ENCODE peak calls at places on chromosomes 13 and 19, in nine cellular contexts. P, U, N, D, B, G, C, H and Z are unnamed samples.

GRCh38 chr13:34361528-34361927 is 543.6 kb downstream of the RFC3 start:
- DNase-seq in P (no peak), U (no peak), N (no peak), D (no peak), B (no peak), G (no peak), C (no peak), H (no peak), Z (no peak)

GRCh38 chr19:11382898-11383705 is 1.0 kb downstream of the EPOR start:
- DNase-seq in P (peak; percentile 72), U (peak; percentile 63), N (peak; percentile 79), D (no peak), B (peak; percentile 39), G (no peak), C (no peak), H (no peak), Z (no peak)

GRCh38 chr13:63501702-63502101 is 2086.1 kb upstream of the PCDH20 start:
- DNase-seq in P (no peak), U (no peak), N (no peak), D (no peak), B (no peak), G (no peak), C (no peak), H (no peak), Z (no peak)

GRCh38 chr19:3224346-3225325 is at the start of gene CELF5:
- DNase-seq in P (no peak), U (peak; percentile 55), N (no peak), D (no peak), B (peak; percentile 79), G (no peak), C (no peak), H (no peak), Z (no peak)

GRCh38 chr19:18271433-18271841 is 2.8 kb downstream of the IQCN start:
- DNase-seq in P (no peak), U (no peak), N (no peak), D (no peak), B (no peak), G (no peak), C (no peak), H (no peak), Z (no peak)

GRCh38 chr19:38268539-38268938 is 4.2 kb downstream of the SPINT2 start:
- DNase-seq in P (no peak), U (no peak), N (peak; percentile 68), D (no peak), B (no peak), G (no peak), C (no peak), H (no peak), Z (no peak)

GRCh38 chr13:37202264-37202663 is 96.8 kb upstream of the CSNK1A1L start:
- DNase-seq in P (no peak), U (no peak), N (no peak), D (no peak), B (no peak), G (no peak), C (no peak), H (no peak), Z (no peak)

GRCh38 chr13:93225610-93226009 is 997 bp upstream of the GPC6 start:
- DNase-seq in P (no peak), U (no peak), N (no peak), D (no peak), B (no peak), G (no peak), C (no peak), H (no peak), Z (no peak)

GRCh38 chr13:47136659-47136975 is 239.8 kb upstream of the HTR2A start:
- DNase-seq in P (no peak), U (no peak), N (no peak), D (no peak), B (no peak), G (no peak), C (no peak), H (no peak), Z (no peak)

GRCh38 chr19:18878858-18879578 is 16.9 kb downstream of the CERS1 start:
- DNase-seq in P (no peak), U (no peak), N (no peak), D (no peak), B (no peak), G (no peak), C (peak; percentile 72), H (no peak), Z (no peak)

DNA sequence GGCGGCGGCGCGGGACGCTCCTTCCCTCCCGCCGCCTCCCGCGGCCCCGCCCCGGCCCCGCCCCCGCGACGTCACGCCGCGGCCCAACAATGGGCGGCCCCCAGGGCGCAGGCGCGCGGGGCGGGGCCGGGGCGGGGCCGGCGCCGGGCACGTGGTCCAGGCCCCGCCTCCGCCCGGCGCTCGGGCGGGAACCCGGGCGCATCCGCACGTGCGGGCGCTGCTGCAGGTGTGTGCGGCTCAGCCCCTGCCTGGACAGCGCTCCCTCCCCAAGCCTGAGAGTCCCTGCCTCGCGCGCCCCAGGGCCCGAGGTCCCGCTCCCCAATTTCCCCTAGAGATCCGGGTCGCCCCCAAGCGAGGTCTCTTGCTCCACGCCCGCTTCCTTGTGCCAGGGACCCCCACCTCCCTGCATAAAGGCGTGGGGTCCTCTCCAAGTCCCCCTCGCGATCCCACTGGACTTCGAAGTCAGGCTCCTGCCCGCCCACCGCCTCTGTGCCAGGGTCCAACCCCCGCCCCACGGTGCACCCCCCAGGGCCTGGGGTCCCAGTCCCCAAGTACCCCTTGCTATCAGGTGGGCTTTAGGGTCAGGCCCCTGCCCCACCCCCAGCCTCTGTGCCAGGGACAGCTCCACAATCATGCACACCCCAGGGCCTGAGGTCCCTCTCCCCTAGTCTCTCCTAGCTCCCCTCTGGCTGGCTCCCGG is at the start of gene MEX3D:
- DNase-seq in P (peak; percentile 83), U (peak; percentile 81), N (peak; percentile 67), D (peak; percentile 34), B (peak; percentile 99), G (peak; percentile 59), C (no peak), H (peak; percentile 71), Z (no peak)
- TF ChIP-seq POLR2A in P (no peak), U (no peak), N (peak; percentile 21), D (no peak), B (no peak), G (peak; percentile 21), C (no peak), H (no peak), Z (no peak)

GRCh38 chr19:47343194-47343802 is 5.8 kb upstream of the DHX34 start:
- DNase-seq in P (no peak), U (no peak), N (no peak), D (no peak), B (no peak), G (no peak), C (no peak), H (no peak), Z (no peak)

GRCh38 chr19:47341734-47342133 is 7.4 kb upstream of the DHX34 start:
- DNase-seq in P (no peak), U (no peak), N (no peak), D (no peak), B (no peak), G (no peak), C (no peak), H (no peak), Z (no peak)

GRCh38 chr19:47339196-47339880 is 7.4 kb downstream of the C5AR2 start:
- DNase-seq in P (no peak), U (no peak), N (no peak), D (no peak), B (no peak), G (no peak), C (no peak), H (no peak), Z (no peak)

GRCh38 chr19:47344425-47344824 is 4.7 kb upstream of the DHX34 start:
- DNase-seq in P (no peak), U (no peak), N (no peak), D (no peak), B (no peak), G (no peak), C (no peak), H (no peak), Z (no peak)

GRCh38 chr19:47340477-47341208 is 8.5 kb upstream of the DHX34 start:
- DNase-seq in P (no peak), U (no peak), N (no peak), D (no peak), B (no peak), G (no peak), C (no peak), H (no peak), Z (no peak)
- TF ChIP-seq POLR2A in P (no peak), U (no peak), N (no peak), D (no peak), B (no peak), G (no peak), C (no peak), H (no peak), Z (no peak)

GRCh38 chr13:23811366-23812027 is 77.7 kb downstream of the MIPEP start:
- DNase-seq in P (no peak), U (no peak), N (no peak), D (no peak), B (no peak), G (no peak), C (no peak), H (no peak), Z (no peak)
- TF ChIP-seq POLR2A in P (no peak), U (no peak), N (no peak), D (no peak), B (no peak), G (no peak), C (no peak), H (no peak), Z (no peak)

GRCh38 chr13:80341771-80342271 is 895 bp upstream of the SPRY2 start:
- DNase-seq in P (peak; percentile 62), U (peak; percentile 49), N (peak; percentile 54), D (no peak), B (no peak), G (no peak), C (no peak), H (no peak), Z (no peak)

GRCh38 chr13:80342541-80343371 is 1.8 kb upstream of the SPRY2 start:
- DNase-seq in P (peak; percentile 91), U (peak; percentile 84), N (peak; percentile 72), D (peak; percentile 75), B (no peak), G (peak; percentile 77), C (peak; percentile 90), H (peak; percentile 82), Z (no peak)

GRCh38 chr13:80339841-80340642 is 884 bp downstream of the SPRY2 start:
- DNase-seq in P (peak; percentile 81), U (peak; percentile 46), N (peak; percentile 29), D (peak; percentile 41), B (no peak), G (no peak), C (peak; percentile 82), H (no peak), Z (no peak)

GRCh38 chr13:80340643-80341097 is 256 bp downstream of the SPRY2 start:
- DNase-seq in P (no peak), U (no peak), N (peak; percentile 51), D (no peak), B (no peak), G (no peak), C (no peak), H (no peak), Z (peak; percentile 14)

DNA sequence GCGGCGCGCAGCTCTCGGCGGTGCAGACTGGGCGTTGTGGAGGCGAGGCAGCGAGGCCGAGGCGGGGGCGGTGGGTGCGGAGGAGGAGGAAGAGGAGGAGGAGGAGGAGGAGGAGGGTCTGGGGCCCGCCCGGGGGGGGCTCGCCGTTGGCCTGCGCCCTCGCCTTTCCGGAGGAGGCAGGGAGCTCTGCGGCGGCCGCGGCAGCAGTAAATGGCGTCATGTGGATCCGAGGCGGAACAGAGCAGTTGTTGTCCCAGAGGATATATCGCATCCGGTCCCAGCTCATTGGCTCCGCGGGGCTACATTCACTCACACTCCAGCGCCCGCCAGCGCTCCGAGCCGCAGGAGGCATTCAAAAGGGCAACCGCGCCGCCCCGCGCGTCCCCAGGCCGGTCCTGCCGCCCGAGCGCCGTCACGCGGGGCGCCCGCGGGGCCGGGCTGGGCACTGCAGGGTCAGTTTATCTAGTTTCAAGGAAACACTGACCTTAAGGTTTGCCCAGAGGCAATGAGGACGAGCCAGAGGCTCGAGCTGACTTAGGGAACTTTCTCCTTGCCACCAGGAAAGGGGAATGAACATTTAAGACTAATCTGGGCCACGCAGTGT is at the start of gene SPRY2:
- DNase-seq in P (peak; percentile 96), U (peak; percentile 95), N (peak; percentile 92), D (peak; percentile 94), B (no peak), G (peak; percentile 93), C (peak; percentile 97), H (peak; percentile 88), Z (peak; percentile 41)
- TF ChIP-seq POLR2A in P (peak; percentile 99), U (peak; percentile 94), N (peak; percentile 45), D (no peak), B (no peak), G (peak; percentile 90), C (peak; percentile 88), H (peak; percentile 72), Z (peak; percentile 90)